ENCODE peak calls at places on chromosomes 6 and 20, in seven cellular contexts. M is activated CD4-positive, alpha-beta T cell treated with anti-CD3 and anti-CD28 coated beads, Interleukin-2, amount 10 ng/mL, durations not matched to agents 7 days and 5 days; F is effector CD4-positive, alpha-beta T cell; H is GM04503; Z is memory B cell; U is lung; Y is mesothelial cell of epicardium. G is an unnamed sample.

GRCh38 chr6:28742668-28743270 is 181.0 kb downstream of the TRIM27 start:
- DNase-seq in H (peak; percentile 18), Y (no peak), Z (no peak), F (no peak), U (no peak), M (no peak), G (no peak)

GRCh38 chr6:64505312-64505711 is 869.7 kb downstream of the PHF3 start:
- DNase-seq in Z (no peak), U (no peak), F (no peak), H (no peak), Y (no peak), M (no peak), G (no peak)

GRCh38 chr6:35935469-35935868 is 14.6 kb upstream of the SRPK1 start:
- DNase-seq in Z (no peak), M (no peak), U (no peak), H (no peak), Y (no peak), F (no peak), G (no peak)

GRCh38 chr20:62243906-62244515 is 5.7 kb downstream of the OSBPL2 start:
- DNase-seq in U (no peak), Y (no peak), F (no peak), Z (no peak), M (no peak), H (no peak), G (no peak)

GRCh38 chr20:18805881-18806280 is 7.7 kb upstream of the SCP2D1 start:
- DNase-seq in F (no peak), Z (no peak), M (no peak), H (peak; percentile 6), Y (no peak), U (no peak), G (no peak)

GRCh38 chr6:113909224-113909856 is 52.2 kb downstream of the MARCKS start:
- DNase-seq in M (peak; percentile 20), H (no peak), Y (no peak), Z (peak; percentile 60), U (no peak), F (peak; percentile 6), G (peak; percentile 19)

GRCh38 chr6:82877213-82878195 is 188.1 kb downstream of the UBE3D start:
- DNase-seq in H (no peak), F (no peak), U (no peak), Z (no peak), Y (no peak), M (no peak), G (no peak)

GRCh38 chr6:128929869-128930268 is 46.9 kb downstream of the LAMA2 start:
- DNase-seq in Z (no peak), U (no peak), F (no peak), Y (no peak), H (no peak), M (no peak), G (no peak)

GRCh38 chr6:49668083-49668511 is 31.5 kb upstream of the RHAG start:
- DNase-seq in Z (no peak), H (no peak), U (no peak), Y (no peak), M (no peak), F (no peak), G (no peak)

GRCh38 chr20:40678286-40678835 is 10.7 kb downstream of the MAFB start:
- DNase-seq in Z (no peak), M (no peak), U (no peak), H (no peak), Y (no peak), F (no peak), G (no peak)

GRCh38 chr20:19893356-19893755 is 123.8 kb upstream of the NAA20 start:
- DNase-seq in Z (no peak), H (no peak), M (no peak), F (no peak), Y (no peak), U (no peak), G (no peak)

GRCh38 chr6:10414766-10415592 is at the start of gene TFAP2A:
- DNase-seq in Y (no peak), F (no peak), M (no peak), U (no peak), Z (no peak), H (no peak), G (no peak)

GRCh38 chr20:47985092-47985850 is 200.0 kb upstream of the SULF2 start:
- DNase-seq in U (peak; percentile 58), Z (no peak), Y (no peak), M (no peak), F (no peak), H (peak; percentile 36), G (no peak)

GRCh38 chr20:64206619-64207018 is 42.4 kb downstream of the MYT1 start:
- DNase-seq in M (no peak), F (no peak), U (no peak), Z (no peak), H (no peak), Y (no peak), G (no peak)

GRCh38 chr6:117498159-117498558 is 15.7 kb downstream of the DCBLD1 start:
- DNase-seq in Y (no peak), H (no peak), Z (no peak), U (no peak), F (no peak), M (no peak), G (no peak)

GRCh38 chr6:2063547-2063946 is 181.9 kb downstream of the GMDS start:
- DNase-seq in H (no peak), U (no peak), M (no peak), Z (no peak), F (no peak), Y (no peak), G (no peak)

GRCh38 chr6:29828471-29828797 is 809 bp downstream of the HLA-G start:
- DNase-seq in Z (no peak), Y (no peak), U (no peak), H (no peak), M (peak; percentile 28), F (no peak), G (no peak)

GRCh38 chr6:28218312-28219248 is 6.5 kb upstream of the ZSCAN9 start:
- DNase-seq in F (no peak), Z (no peak), M (no peak), U (peak; percentile 69), H (no peak), Y (peak; percentile 42), G (peak; percentile 69)

GRCh38 chr20:63475209-63475608 is 2.8 kb upstream of the KCNQ2 start:
- DNase-seq in Y (no peak), Z (no peak), F (no peak), M (peak; percentile 20), H (no peak), U (no peak), G (no peak)

GRCh38 chr20:50992336-50992732 is 30.6 kb downstream of the KCNG1 start:
- DNase-seq in U (no peak), M (no peak), Z (no peak), H (no peak), Y (no peak), F (no peak), G (no peak)

GRCh38 chr6:45791600-45792168 is 224.0 kb downstream of the CLIC5 start:
- DNase-seq in F (no peak), H (peak; percentile 72), M (no peak), Y (no peak), U (no peak), Z (no peak), G (no peak)

GRCh38 chr6:157823523-157824370 is 701 bp downstream of the SNX9 start:
- DNase-seq in M (peak; percentile 76), H (no peak), U (no peak), Y (peak; percentile 26), Z (peak; percentile 70), F (peak; percentile 73), G (peak; percentile 26)

GRCh38 chr6:156182356-156182755 is 594.8 kb upstream of the ARID1B start:
- DNase-seq in Z (no peak), F (no peak), H (no peak), Y (no peak), M (no peak), U (no peak), G (no peak)